ENCODE peak calls at places on chromosomes 6 and 20, in five cellular contexts. X is heart right ventricle, Q is lower lobe of right lung, C is testis, Z is AG04450. M is an unnamed sample. For H3K9me3 and H3K27me3, the result is how much of the 10 kb centered on the place peaks cover.

GRCh38 chr6:14612016-14612415 is 494.4 kb downstream of the CD83 start:
- DNase-seq in X (no peak), Q (no peak), C (no peak), Z (peak), M (no peak)

GRCh38 chr6:13847651-13848050 is 33.3 kb upstream of the MCUR1 start:
- DNase-seq in X (no peak), Q (no peak), C (no peak), Z (no peak), M (no peak)

GRCh38 chr6:87210979-87211378 is 55.6 kb downstream of the ZNF292 start:
- DNase-seq in X (no peak), Q (no peak), C (no peak), Z (no peak), M (no peak)

GRCh38 chr6:38584731-38585130 is 55.0 kb downstream of the BTBD9 start:
- DNase-seq in X (no peak), Q (no peak), C (no peak), Z (no peak), M (no peak)

GRCh38 chr20:3510110-3510509 is 39.3 kb downstream of the ATRN start:
- DNase-seq in X (no peak), Q (no peak), C (no peak), Z (no peak), M (no peak)

GRCh38 chr6:2920671-2921112 is 17.6 kb upstream of the SERPINB9 start:
- DNase-seq in X (no peak), Q (no peak), C (no peak), Z (no peak), M (no peak)

GRCh38 chr6:148857817-148858390 is 111.1 kb downstream of the UST start:
- DNase-seq in X (no peak), Q (no peak), C (no peak), Z (peak), M (no peak)

GRCh38 chr6:45900808-45901752 is 114.6 kb downstream of the CLIC5 start:
- DNase-seq in X (no peak), Q (no peak), C (peak), Z (no peak), M (no peak)

GRCh38 chr6:115120394-115120793 is 777.6 kb upstream of the HS3ST5 start:
- DNase-seq in X (no peak), Q (no peak), C (no peak), Z (no peak), M (no peak)

GRCh38 chr20:37526839-37527637 is 638 bp downstream of the BLCAP start:
- DNase-seq in X (peak), Q (no peak), C (peak), Z (no peak), M (no peak)

GRCh38 chr6:64010010-64010409 is 374.4 kb downstream of the PHF3 start:
- DNase-seq in X (peak), Q (no peak), C (no peak), Z (no peak), M (peak)

GRCh38 chr6:69883551-69883950 is 17.2 kb downstream of the COL19A1 start:
- DNase-seq in X (no peak), Q (no peak), C (no peak), Z (no peak), M (no peak)

GRCh38 chr6:142518126-142518525 is 216.3 kb downstream of the ADGRG6 start:
- DNase-seq in X (no peak), Q (no peak), C (no peak), Z (no peak), M (no peak)

GRCh38 chr20:49037962-49038387 is 8.1 kb upstream of the CSE1L start:
- DNase-seq in X (no peak), Q (no peak), C (no peak), Z (no peak), M (no peak)

GRCh38 chr6:90538651-90539050 is 48.2 kb downstream of the MAP3K7 start:
- DNase-seq in X (no peak), Q (no peak), C (peak), Z (no peak), M (no peak)

GRCh38 chr6:41966961-41967311 is 25.3 kb upstream of the CCND3 start:
- DNase-seq in X (no peak), Q (no peak), C (no peak), Z (peak), M (no peak)

GRCh38 chr20:52972965-52973819 is 1.0 kb downstream of the TSHZ2 start:
- DNase-seq in X (no peak), Q (no peak), C (peak), Z (no peak), M (peak)

GRCh38 chr20:8254911-8255582 is 123.0 kb downstream of the PLCB1 start:
- DNase-seq in X (no peak), Q (no peak), C (no peak), Z (peak), M (no peak)

GRCh38 chr20:4545526-4545925 is 176.2 kb upstream of the PRND start:
- DNase-seq in X (no peak), Q (no peak), C (no peak), Z (no peak), M (no peak)

GRCh38 chr6:26020983-26021349 is 58.4 kb downstream of the TRIM38 start:
- DNase-seq in X (peak), Q (peak), C (peak), Z (no peak), M (peak)

GRCh38 chr20:31707994-31708744 is 14.5 kb downstream of the BCL2L1 start:
- DNase-seq in X (peak), Q (peak), C (peak), Z (no peak), M (no peak)

GRCh38 chr6:12528171-12528570 is 188.4 kb upstream of the PHACTR1 start:
- DNase-seq in X (no peak), Q (no peak), C (no peak), Z (no peak), M (no peak)

GRCh38 chr20:58141496-58141895 is 87.0 kb downstream of the ANKRD60 start:
- DNase-seq in X (no peak), Q (no peak), C (no peak), Z (no peak), M (no peak)

GRCh38 chr6:111870751-111871064 is 2.5 kb downstream of the FYN start:
- DNase-seq in X (no peak), Q (no peak), C (no peak), Z (no peak), M (no peak)

GRCh38 chr6:52537001-52537753 is 39.7 kb downstream of the TRAM2 start:
- DNase-seq in X (no peak), Q (no peak), C (no peak), Z (no peak), M (no peak)

GRCh38 chr6:111260570-111261298 is 173.4 kb downstream of the SLC16A10 start:
- DNase-seq in X (no peak), Q (no peak), C (no peak), Z (no peak), M (no peak)

GRCh38 chr6:14396826-14397517 is 279.4 kb downstream of the CD83 start:
- DNase-seq in X (no peak), Q (peak), C (peak), Z (peak), M (no peak)

GRCh38 chr6:36292170-36292569 is 22.3 kb downstream of the PNPLA1 start:
- DNase-seq in X (no peak), Q (no peak), C (no peak), Z (no peak), M (no peak)

GRCh38 chr6:41443616-41444525 is 102.3 kb upstream of the FOXP4 start:
- DNase-seq in X (peak), Q (no peak), C (peak), Z (no peak), M (peak)

GRCh38 chr6:29964553-29964903 is 22.2 kb downstream of the HLA-A start:
- DNase-seq in X (no peak), Q (no peak), C (no peak), Z (no peak), M (no peak)

GRCh38 chr6:23031986-23032385 is 462.6 kb downstream of the HDGFL1 start:
- DNase-seq in X (no peak), Q (no peak), C (no peak), Z (no peak), M (no peak)

GRCh38 chr6:139588076-139588639 is 213.7 kb upstream of the CITED2 start:
- DNase-seq in X (peak), Q (no peak), C (peak), Z (no peak), M (no peak)

GRCh38 chr6:47250302-47250701 is 59.4 kb downstream of the TNFRSF21 start:
- DNase-seq in X (no peak), Q (no peak), C (no peak), Z (no peak), M (no peak)

GRCh38 chr6:34736838-34737237 is 20.5 kb upstream of the SNRPC start:
- DNase-seq in X (no peak), Q (no peak), C (no peak), Z (no peak), M (no peak)

GRCh38 chr6:169999367-169999766 is 247.9 kb downstream of the ERMARD start:
- DNase-seq in X (no peak), Q (no peak), C (no peak), Z (no peak), M (no peak)

GRCh38 chr6:119112856-119113530 is 34.5 kb upstream of the FAM184A start:
- DNase-seq in X (no peak), Q (no peak), C (no peak), Z (no peak), M (no peak)

GRCh38 chr6:159232751-159233150 is 63.6 kb downstream of the FNDC1 start:
- DNase-seq in X (no peak), Q (no peak), C (no peak), Z (no peak), M (no peak)

GRCh38 chr6:55034752-55035151 is 139.6 kb upstream of the HCRTR2 start:
- DNase-seq in X (no peak), Q (no peak), C (no peak), Z (no peak), M (no peak)

GRCh38 chr20:19934792-19935491 is 82.2 kb upstream of the NAA20 start:
- DNase-seq in X (peak), Q (peak), C (peak), Z (no peak), M (peak)
- H3K4me3 ChIP-seq in X (peak), Q (peak), C (no peak), Z (no peak), M (peak)

GRCh38 chr6:125688138-125688537 is 61.3 kb upstream of the HEY2 start:
- DNase-seq in X (no peak), Q (no peak), C (no peak), Z (no peak), M (no peak)

DNA sequence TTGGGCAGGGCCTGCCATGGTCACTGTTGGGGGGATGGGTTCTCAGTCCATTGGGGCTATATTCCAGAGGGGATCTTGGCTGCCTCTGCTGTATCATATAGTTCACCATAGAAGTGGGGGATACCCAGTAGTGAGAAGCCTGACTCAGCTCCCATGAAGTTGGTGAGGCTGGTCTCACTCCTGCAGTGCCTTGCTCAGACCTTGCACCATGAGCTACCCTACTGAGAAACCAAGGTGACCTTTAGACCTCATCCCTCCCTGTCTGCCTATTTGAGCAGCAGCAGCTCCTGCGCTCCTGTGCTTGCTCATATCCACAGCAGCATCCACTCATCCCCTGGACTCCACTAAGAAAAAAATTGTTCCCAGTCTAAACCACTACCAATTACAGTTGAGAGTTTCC is 56.0 kb upstream of the HEY2 start:
- DNase-seq in X (no peak), Q (no peak), C (no peak), Z (no peak), M (no peak)
- H3K9me3 ChIP-seq in X (under half), Q (under half), C (under half), Z (under half), M (under half)

GRCh38 chr6:157492741-157493140 is 111.8 kb downstream of the ZDHHC14 start:
- DNase-seq in X (no peak), Q (no peak), C (no peak), Z (no peak), M (no peak)

GRCh38 chr6:157492249-157492648 is 111.3 kb downstream of the ZDHHC14 start:
- DNase-seq in X (no peak), Q (no peak), C (no peak), Z (no peak), M (no peak)

GRCh38 chr6:157494132-157494705 is 113.2 kb downstream of the ZDHHC14 start:
- DNase-seq in X (no peak), Q (no peak), C (no peak), Z (no peak), M (no peak)

GRCh38 chr6:157493173-157493572 is 112.2 kb downstream of the ZDHHC14 start:
- DNase-seq in X (no peak), Q (no peak), C (no peak), Z (no peak), M (no peak)

GRCh38 chr6:157493576-157493975 is 112.6 kb downstream of the ZDHHC14 start:
- DNase-seq in X (no peak), Q (no peak), C (no peak), Z (no peak), M (no peak)
- H3K27me3 ChIP-seq in X (under half), Q (under half), C (under half), Z (under half), M (under half)

GRCh38 chr6:79536615-79536968 is 638 bp downstream of the LCA5 start:
- DNase-seq in X (peak), Q (peak), C (peak), Z (no peak), M (peak)
- H3K4me3 ChIP-seq in X (peak), Q (peak), C (peak), Z (peak), M (peak)

DNA sequence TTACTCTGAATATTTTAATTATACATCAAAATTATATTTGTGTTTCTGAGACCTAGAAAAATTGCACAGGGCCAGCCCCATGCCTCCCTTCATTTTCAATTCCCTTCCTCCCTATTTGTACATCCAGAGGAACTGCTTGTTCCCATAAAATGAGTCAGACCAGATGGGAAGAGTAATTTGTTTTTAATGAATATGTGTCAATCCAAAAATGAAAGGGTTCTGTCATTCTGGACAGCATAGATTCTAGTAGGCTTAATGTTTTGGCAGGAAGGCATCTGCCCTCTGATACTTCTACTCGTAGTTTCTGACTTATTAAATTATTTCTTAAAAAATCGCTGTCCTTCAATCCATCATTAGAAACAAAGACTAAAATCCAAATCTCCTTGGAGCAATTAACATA is 665.5 kb downstream of the TENT5A start:
- DNase-seq in X (no peak), Q (no peak), C (no peak), Z (no peak), M (no peak)
- H3K9me3 ChIP-seq in X (under half), Q (under half), C (under half), Z (under half), M (under half)